ENCODE peak calls at places on chromosomes 16 and 17, in four cellular contexts. H is GM10248, B is astrocyte of the spinal cord, X is K562. M is an unnamed sample.

GRCh38 chr16:50386819-50387218 is 18.0 kb upstream of the BRD7 start:
- DNase-seq in B (no peak), X (no peak), H (no peak), M (no peak)

GRCh38 chr17:77375108-77375507 is 234.3 kb downstream of the SEC14L1 start:
- DNase-seq in H (no peak), B (no peak), X (no peak), M (no peak)

GRCh38 chr17:7046127-7046724 is 2.3 kb upstream of the SLC16A11 start:
- DNase-seq in H (no peak), B (no peak), X (no peak), M (no peak)

GRCh38 chr17:28710948-28711722 is 553 bp downstream of the PROCA1 start:
- DNase-seq in X (peak), B (peak), H (peak), M (peak)

GRCh38 chr17:10046259-10046658 is 141.2 kb upstream of the RCVRN start:
- DNase-seq in B (no peak), H (no peak), X (no peak), M (no peak)

GRCh38 chr16:508884-509736 is 18.4 kb upstream of the CAPN15 start:
- DNase-seq in X (no peak), B (peak), H (no peak), M (no peak)

GRCh38 chr16:74455213-74455612 is 33.9 kb upstream of the CLEC18B start:
- DNase-seq in X (no peak), H (no peak), B (peak), M (no peak)

GRCh38 chr16:53518550-53519416 is 15.8 kb upstream of the AKTIP start:
- DNase-seq in B (peak), H (peak), X (peak), M (peak)

GRCh38 chr17:35242158-35242804 is 591 bp upstream of the SLFN5 start:
- DNase-seq in B (peak), H (peak), X (peak), M (peak)

GRCh38 chr16:72932050-72932449 is 115.9 kb downstream of the ZFHX3 start:
- DNase-seq in B (no peak), H (peak), X (no peak), M (no peak)

GRCh38 chr16:57730771-57731730 is 4.5 kb upstream of the KATNB1 start:
- DNase-seq in X (no peak), B (no peak), H (no peak), M (no peak)

GRCh38 chr16:1054660-1055556 is 17.6 kb upstream of the SSTR5 start:
- DNase-seq in B (peak), H (peak), X (peak), M (peak)

GRCh38 chr17:80242505-80242904 is 18.1 kb upstream of the RNF213 start:
- DNase-seq in X (no peak), B (no peak), H (no peak), M (no peak)

GRCh38 chr17:65050438-65050837 is 6.1 kb downstream of the GNA13 start:
- DNase-seq in H (no peak), B (no peak), X (no peak), M (no peak)

GRCh38 chr17:77810536-77810935 is 148.0 kb upstream of the TNRC6C start:
- DNase-seq in X (no peak), B (peak), H (no peak), M (no peak)

GRCh38 chr16:12386076-12386641 is 409.6 kb downstream of the SNX29 start:
- DNase-seq in B (no peak), X (no peak), H (no peak), M (no peak)

GRCh38 chr16:35188288-35189155 is 1729.1 kb downstream of the TP53TG3F start:
- DNase-seq in H (no peak), X (peak), B (no peak), M (no peak)
- TF ChIP-seq CTCF in H (no peak), X (peak), B (no peak), M (no peak)

GRCh38 chr17:82709024-82709675 is 7.4 kb upstream of the FN3KRP start:
- DNase-seq in H (peak), X (peak), B (no peak), M (no peak)

GRCh38 chr17:82713015-82713723 is 3.3 kb upstream of the FN3KRP start:
- DNase-seq in B (no peak), X (no peak), H (no peak), M (no peak)

GRCh38 chr17:82709676-82710498 is 6.6 kb upstream of the FN3KRP start:
- DNase-seq in B (no peak), X (no peak), H (no peak), M (no peak)

GRCh38 chr17:82705756-82706155 is 7.3 kb upstream of the RAB40B start:
- DNase-seq in H (no peak), B (no peak), X (no peak), M (no peak)

DNA sequence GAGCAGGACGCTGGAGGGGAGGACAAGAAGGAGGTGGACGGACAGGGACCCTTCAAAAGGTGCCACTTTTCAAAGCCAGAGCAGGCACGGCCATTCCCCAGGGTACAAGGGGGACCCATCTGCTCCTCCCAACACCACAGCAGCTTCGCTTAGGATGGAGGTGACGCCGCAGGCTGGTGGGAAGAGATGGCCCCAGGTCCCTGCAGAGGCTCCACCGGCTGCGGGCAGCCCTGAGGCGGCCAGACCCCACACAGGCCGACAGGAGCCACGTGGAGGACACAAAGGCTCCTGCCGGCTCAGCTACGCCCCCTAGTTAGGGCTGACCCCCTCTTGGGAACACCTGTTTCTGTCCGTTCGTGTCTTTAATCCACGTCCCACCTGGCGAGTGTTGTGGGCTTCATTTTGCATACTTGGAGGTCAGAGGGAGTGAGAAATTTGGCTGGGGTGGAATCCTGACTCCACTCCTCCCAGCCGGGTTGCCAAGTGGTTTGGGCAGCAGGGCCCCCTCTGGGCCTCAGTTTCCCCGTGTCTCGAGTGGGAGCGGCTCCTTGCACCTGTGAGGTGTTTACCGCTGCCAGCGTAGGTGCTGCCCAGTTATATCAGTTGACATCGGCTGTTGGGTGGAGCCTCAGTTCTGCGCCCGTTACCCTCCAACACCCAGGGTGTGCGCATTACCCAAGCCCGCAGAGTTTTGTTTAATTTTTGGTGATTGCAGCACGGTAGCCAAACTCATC is 5.8 kb upstream of the FN3KRP start:
- DNase-seq in X (peak), H (no peak), B (no peak), M (no peak)
- TF ChIP-seq CTCF in X (no peak), H (peak), B (no peak), M (no peak)

DNA sequence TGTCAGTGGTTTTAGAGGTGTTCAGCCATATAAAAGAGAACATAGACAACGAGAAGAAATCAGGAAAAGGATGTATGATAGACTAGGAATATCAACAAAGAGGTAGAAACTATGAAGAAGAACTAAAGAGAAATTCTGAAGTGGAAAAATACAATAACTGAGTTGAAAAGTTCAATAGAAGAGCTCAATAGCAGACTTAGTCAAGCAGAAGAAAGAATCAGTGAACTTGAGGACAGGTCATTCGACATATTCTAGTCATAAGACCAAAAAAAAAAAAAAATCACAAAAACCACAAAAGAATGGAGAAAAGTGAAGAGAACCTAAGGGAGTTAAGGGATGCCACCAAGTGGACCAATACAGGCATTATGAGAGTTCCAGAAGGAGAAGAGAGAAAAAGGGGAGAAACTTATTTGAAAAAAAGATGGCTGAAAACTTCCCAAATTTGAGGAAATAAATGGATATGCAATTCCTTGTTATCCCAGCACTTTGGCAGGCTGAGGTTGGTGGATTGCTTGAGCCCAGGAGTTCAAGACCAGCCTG is 321.2 kb downstream of the ABCC12 start:
- DNase-seq in X (no peak), H (no peak), B (no peak), M (no peak)
- TF ChIP-seq CTCF in X (no peak), H (no peak), B (no peak), M (no peak)

DNA sequence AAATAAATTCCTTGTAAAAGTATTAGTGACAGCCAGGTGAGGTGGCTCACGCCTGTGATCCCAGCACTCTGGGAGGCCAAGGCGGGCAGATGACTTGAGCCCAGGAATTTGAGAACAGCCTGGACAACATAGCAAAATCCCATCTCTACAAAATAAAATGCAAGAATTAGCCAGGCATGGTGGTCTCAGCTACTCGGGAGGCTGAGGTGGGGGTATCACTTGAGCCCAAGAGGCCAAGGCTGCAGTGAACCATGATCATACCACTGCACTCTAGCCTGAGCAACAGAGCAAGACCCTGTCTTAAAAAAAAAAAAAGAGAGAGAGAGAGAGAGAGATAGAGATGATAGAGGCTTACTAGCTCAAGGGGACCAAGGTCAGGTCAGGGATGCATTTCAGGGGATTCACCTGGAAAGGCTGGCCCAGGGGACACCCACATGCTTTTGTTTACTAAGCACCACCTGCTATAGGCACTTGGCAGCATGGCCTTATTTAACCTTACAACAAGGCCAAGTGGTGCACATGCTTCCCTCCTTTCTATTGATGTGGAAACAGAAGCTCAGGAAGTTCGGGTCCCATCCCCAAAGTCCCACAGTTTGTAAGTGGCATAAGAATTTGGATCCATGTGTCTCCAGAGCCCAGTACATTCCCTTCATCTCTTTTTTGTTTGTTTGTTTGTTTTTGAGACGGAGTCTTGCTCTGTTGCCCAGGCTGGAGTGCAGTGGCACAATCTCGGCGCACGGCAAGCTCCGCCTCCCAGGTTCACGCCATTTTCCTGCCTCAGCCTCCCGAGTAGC is 12.4 kb upstream of the SRCIN1 start:
- DNase-seq in H (no peak), X (no peak), B (no peak), M (no peak)
- TF ChIP-seq CTCF in H (no peak), X (no peak), B (no peak), M (no peak)